ENCODE peak calls at places on chromosomes 3 and 15, in seven cellular contexts. T is endodermal cell, A is Karpas-422, E is IMR-90, X is fibroblast of lung, U is GM12878, S is astrocyte. I is an unnamed sample.

GRCh38 chr15:80426316-80426715 is 22.1 kb downstream of the ARNT2 start:
- DNase-seq in T (no peak), A (no peak), E (no peak), X (no peak), U (no peak), S (no peak), I (no peak)

GRCh38 chr3:56795097-56795806 is 6.5 kb downstream of the ARHGEF3 start:
- DNase-seq in T (peak; percentile 13), A (no peak), E (peak; percentile 44), X (no peak), U (no peak), S (no peak), I (no peak)

GRCh38 chr3:16468114-16469098 is 45.1 kb downstream of the RFTN1 start:
- DNase-seq in T (no peak), A (peak; percentile 69), E (no peak), X (peak; percentile 67), U (no peak), S (peak; percentile 65), I (no peak)

GRCh38 chr15:52680756-52681155 is 1.6 kb upstream of the ATOSA start:
- DNase-seq in T (no peak), A (peak; percentile 92), E (no peak), X (no peak), U (no peak), S (no peak), I (no peak)

GRCh38 chr3:125058529-125058928 is 2.7 kb upstream of the HEG1 start:
- DNase-seq in T (peak; percentile 70), A (no peak), E (no peak), X (no peak), U (no peak), S (no peak), I (no peak)

GRCh38 chr3:39275052-39275451 is 4.8 kb downstream of the CX3CR1 start:
- DNase-seq in T (peak; percentile 28), A (no peak), E (peak; percentile 68), X (no peak), U (no peak), S (no peak), I (no peak)

GRCh38 chr3:31294430-31295149 is 238.1 kb upstream of the STT3B start:
- DNase-seq in T (no peak), A (no peak), E (peak; percentile 31), X (peak; percentile 66), U (no peak), S (peak; percentile 56), I (no peak)

GRCh38 chr3:127172670-127173515 is 20.0 kb upstream of the PRR23E start:
- DNase-seq in T (peak; percentile 77), A (no peak), E (peak; percentile 53), X (peak; percentile 86), U (no peak), S (peak; percentile 79), I (no peak)

GRCh38 chr15:89494941-89495637 is 1.3 kb downstream of the RHCG start:
- DNase-seq in T (peak; percentile 79), A (peak; percentile 71), E (no peak), X (no peak), U (no peak), S (no peak), I (peak; percentile 44)

GRCh38 chr3:9122732-9123364 is 126.6 kb downstream of the SRGAP3 start:
- DNase-seq in T (no peak), A (no peak), E (no peak), X (peak; percentile 39), U (no peak), S (peak; percentile 20), I (peak; percentile 55)

GRCh38 chr3:124886168-124887051 is 755 bp downstream of the ITGB5 start:
- DNase-seq in T (peak; percentile 91), A (no peak), E (peak; percentile 38), X (peak; percentile 53), U (no peak), S (no peak), I (peak; percentile 75)

DNA sequence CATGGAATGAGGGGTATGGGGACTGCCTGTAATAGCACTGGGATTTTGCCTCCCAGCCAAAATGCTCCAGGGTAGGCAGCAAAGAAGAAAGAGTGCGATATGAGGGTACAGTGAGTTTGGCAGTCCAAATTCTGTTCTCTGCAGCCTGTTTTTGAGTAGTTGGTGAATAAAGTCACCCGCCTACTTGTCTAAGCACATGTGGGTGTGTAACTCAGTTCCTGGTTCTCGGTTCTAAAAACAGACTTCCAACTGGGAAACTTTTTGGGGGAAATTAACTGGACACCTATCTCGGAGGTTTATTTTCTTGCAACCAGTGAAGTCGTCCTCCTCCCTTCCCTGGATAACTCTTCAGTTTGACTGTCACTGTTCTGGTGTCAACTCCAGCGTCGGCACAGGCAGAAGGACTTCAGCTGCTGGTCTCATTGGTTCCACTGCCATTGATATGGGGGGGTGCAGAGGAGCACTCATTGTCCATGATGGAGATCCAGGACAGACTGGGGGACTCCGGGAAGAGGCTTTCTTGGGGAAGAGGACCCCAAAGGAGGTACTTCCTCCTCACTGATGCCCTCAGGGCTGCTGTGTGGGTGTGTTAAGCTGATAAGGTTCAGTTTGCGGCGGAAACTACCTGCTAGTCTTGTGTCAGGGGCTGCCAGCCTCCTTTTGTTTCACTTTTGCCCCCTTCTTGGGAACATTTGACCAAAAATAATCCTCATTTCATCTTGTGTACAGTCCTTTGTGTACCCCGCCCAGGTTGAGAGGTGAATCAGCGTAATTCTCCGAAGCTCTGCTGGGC is 13.2 kb downstream of the GHRL start:
- DNase-seq in T (no peak), A (no peak), E (no peak), X (no peak), U (no peak), S (no peak), I (no peak)
- H3K4me1 ChIP-seq in T (no peaks in the 10 kb centered on the region), A (peaks cover under 1% of the 10 kb centered on the region), E (no peaks in the 10 kb centered on the region), X (no peaks in the 10 kb centered on the region), U (peaks cover 4% of the 10 kb centered on the region), S (peaks cover 6% of the 10 kb centered on the region), I (no peaks in the 10 kb centered on the region)

DNA sequence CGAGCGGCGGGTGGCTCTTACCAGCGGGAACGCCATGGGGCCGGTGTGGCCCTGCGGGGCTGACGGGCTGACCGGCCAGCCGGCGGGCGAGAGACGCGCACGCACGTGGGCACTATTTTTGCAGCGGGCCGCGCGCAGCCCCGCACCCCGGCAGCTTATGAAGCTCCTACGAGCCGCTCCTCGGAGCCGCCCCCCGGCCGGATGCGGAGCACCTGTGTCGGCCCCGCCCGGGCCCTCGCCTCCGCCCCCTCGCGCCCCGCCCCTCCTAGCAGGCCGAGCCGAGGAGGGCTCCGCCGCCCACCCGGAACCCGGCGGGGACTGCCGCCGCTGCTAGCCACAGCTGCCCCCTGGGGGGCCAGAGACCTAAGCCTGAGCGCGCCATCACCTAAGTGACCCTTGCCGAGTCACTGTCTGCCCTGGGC is 683 bp upstream of the CPEB1 start:
- DNase-seq in T (peak; percentile 83), A (no peak), E (no peak), X (no peak), U (no peak), S (no peak), I (no peak)
- H3K27me3 ChIP-seq in T (peaks cover 74% of the 10 kb centered on the region), A (no peaks in the 10 kb centered on the region), E (peaks cover 45% of the 10 kb centered on the region), X (peaks cover 16% of the 10 kb centered on the region), U (no peaks in the 10 kb centered on the region), S (peaks cover 46% of the 10 kb centered on the region), I (peaks cover 30% of the 10 kb centered on the region)

GRCh38 chr15:23877502-23878412 is 190.7 kb upstream of the NDN start:
- DNase-seq in T (peak; percentile 92), A (peak; percentile 49), E (no peak), X (peak; percentile 4), U (no peak), S (no peak), I (peak; percentile 58)
- H3K9ac ChIP-seq in T (no peak overlapping the region), A (no peak overlapping the region), E (no peak overlapping the region), X (no peak overlapping the region), U (no peak overlapping the region), S (no peak overlapping the region), I (no peak overlapping the region)

GRCh38 chr3:129119365-129120100 is 2.1 kb downstream of the RAB43 start:
- DNase-seq in T (peak; percentile 64), A (no peak), E (no peak), X (no peak), U (no peak), S (no peak), I (peak; percentile 83)
- H3K4me1 ChIP-seq in T (peaks cover 30% of the 10 kb centered on the region), A (peaks cover 43% of the 10 kb centered on the region), E (peaks cover 24% of the 10 kb centered on the region), X (peaks cover 17% of the 10 kb centered on the region), U (peaks cover 27% of the 10 kb centered on the region), S (peaks cover 12% of the 10 kb centered on the region), I (peaks cover 28% of the 10 kb centered on the region)

GRCh38 chr3:45803252-45803935 is 7.1 kb upstream of the SLC6A20 start:
- DNase-seq in T (no peak), A (no peak), E (no peak), X (no peak), U (no peak), S (no peak), I (no peak)
- H3K27me3 ChIP-seq in T (peaks cover 8% of the 10 kb centered on the region), A (no peaks in the 10 kb centered on the region), E (peaks cover 38% of the 10 kb centered on the region), X (peaks cover 8% of the 10 kb centered on the region), U (no peaks in the 10 kb centered on the region), S (peaks cover 7% of the 10 kb centered on the region), I (no peaks in the 10 kb centered on the region)

GRCh38 chr3:188259611-188260010 is 105.7 kb downstream of the LPP start:
- DNase-seq in T (no peak), A (no peak), E (no peak), X (no peak), U (no peak), S (no peak), I (no peak)
- H3K9ac ChIP-seq in T (no peak overlapping the region), A (no peak overlapping the region), E (no peak overlapping the region), X (no peak overlapping the region), U (no peak overlapping the region), S (no peak overlapping the region), I (peak overlapping the region; percentile 36)

GRCh38 chr3:107062310-107062709 is 314.9 kb upstream of the CCDC54 start:
- DNase-seq in T (no peak), A (no peak), E (no peak), X (no peak), U (no peak), S (no peak), I (no peak)

GRCh38 chr3:107062787-107063186 is 314.5 kb upstream of the CCDC54 start:
- DNase-seq in T (peak; percentile 43), A (no peak), E (no peak), X (peak; percentile 31), U (no peak), S (no peak), I (no peak)

GRCh38 chr3:107065094-107065861 is 312.0 kb upstream of the CCDC54 start:
- DNase-seq in T (no peak), A (no peak), E (no peak), X (peak; percentile 37), U (no peak), S (no peak), I (no peak)

GRCh38 chr3:107063351-107063750 is 313.9 kb upstream of the CCDC54 start:
- DNase-seq in T (no peak), A (no peak), E (peak; percentile 22), X (peak; percentile 77), U (no peak), S (peak; percentile 65), I (no peak)

GRCh38 chr3:107064445-107065060 is 312.7 kb upstream of the CCDC54 start:
- DNase-seq in T (peak; percentile 92), A (peak; percentile 86), E (peak; percentile 78), X (peak; percentile 73), U (peak; percentile 25), S (peak; percentile 61), I (peak; percentile 64)
- H3K4me1 ChIP-seq in T (no peaks in the 10 kb centered on the region), A (no peaks in the 10 kb centered on the region), E (no peaks in the 10 kb centered on the region), X (peaks cover 3% of the 10 kb centered on the region), U (no peaks in the 10 kb centered on the region), S (peaks cover 47% of the 10 kb centered on the region), I (no peaks in the 10 kb centered on the region)

GRCh38 chr3:195803309-195803908 is 8.3 kb downstream of the MUC4 start:
- DNase-seq in T (peak; percentile 41), A (no peak), E (no peak), X (no peak), U (no peak), S (no peak), I (peak; percentile 32)
- H3K27me3 ChIP-seq in T (no peaks in the 10 kb centered on the region), A (no peaks in the 10 kb centered on the region), E (peaks cover 56% of the 10 kb centered on the region), X (peaks cover 22% of the 10 kb centered on the region), U (peaks cover 5% of the 10 kb centered on the region), S (peaks cover 35% of the 10 kb centered on the region), I (no peaks in the 10 kb centered on the region)

I was measured in colonic mucosa.